ENCODE peak calls at places on chromosomes 12 and 14, in six cellular contexts. D is neuronal stem cell, S is spleen, W is ovary, Y is mesenchymal stem cell, G is Peyer's patch. E is an unnamed sample.

GRCh38 chr14:51540364-51540763 is 111.3 kb upstream of the FRMD6 start:
- DNase-seq in D (no peak), S (no peak), W (no peak), Y (peak; percentile 44), G (no peak), E (no peak)

GRCh38 chr12:110917467-110917866 is 2.9 kb downstream of the MYL2 start:
- DNase-seq in D (no peak), S (no peak), W (no peak), Y (peak; percentile 20), G (no peak), E (peak; percentile 35)

GRCh38 chr14:106883218-106883692 is 1356.9 kb downstream of the TMEM121 start:
- DNase-seq in D (no peak), S (peak; percentile 85), W (peak; percentile 51), Y (peak; percentile 22), G (no peak), E (peak; percentile 39)

GRCh38 chr14:71165650-71166049 is 258.4 kb downstream of the PCNX1 start:
- DNase-seq in D (no peak), S (no peak), W (no peak), Y (no peak), G (no peak), E (no peak)

GRCh38 chr12:25591132-25591531 is 38.0 kb upstream of the LMNTD1 start:
- DNase-seq in D (no peak), S (no peak), W (no peak), Y (peak; percentile 5), G (no peak), E (no peak)

GRCh38 chr12:85679296-85679695 is 156.9 kb downstream of the RASSF9 start:
- DNase-seq in D (no peak), S (no peak), W (no peak), Y (no peak), G (no peak), E (no peak)

GRCh38 chr12:4441355-4442330 is 4.0 kb downstream of the FGF6 start:
- DNase-seq in D (no peak), S (peak; percentile 48), W (no peak), Y (no peak), G (no peak), E (no peak)

GRCh38 chr14:51028851-51029754 is 65.8 kb downstream of the TRIM9 start:
- DNase-seq in D (no peak), S (no peak), W (no peak), Y (peak; percentile 3), G (no peak), E (no peak)

GRCh38 chr12:105485926-105486325 is 155.4 kb downstream of the C12orf75 start:
- DNase-seq in D (no peak), S (no peak), W (no peak), Y (peak; percentile 16), G (no peak), E (no peak)

GRCh38 chr12:92142251-92142896 is 3.3 kb downstream of the BTG1 start:
- DNase-seq in D (no peak), S (no peak), W (no peak), Y (no peak), G (no peak), E (no peak)

GRCh38 chr12:92143280-92143679 is 2.4 kb downstream of the BTG1 start:
- DNase-seq in D (no peak), S (no peak), W (no peak), Y (peak; percentile 13), G (no peak), E (no peak)

GRCh38 chr12:92139634-92140555 is 5.8 kb downstream of the BTG1 start:
- DNase-seq in D (no peak), S (no peak), W (no peak), Y (no peak), G (no peak), E (no peak)

GRCh38 chr12:92140919-92141536 is 4.6 kb downstream of the BTG1 start:
- DNase-seq in D (no peak), S (no peak), W (no peak), Y (peak; percentile 8), G (no peak), E (no peak)

GRCh38 chr12:92141585-92142244 is 3.9 kb downstream of the BTG1 start:
- DNase-seq in D (no peak), S (no peak), W (no peak), Y (peak; percentile 22), G (no peak), E (no peak)
- H3K4me3 ChIP-seq in D (peak overlapping the region; percentile 96), S (peak overlapping the region; percentile 73), W (peak overlapping the region; percentile 100), Y (peak overlapping the region; percentile 87), G (peak overlapping the region; percentile 96), E (peak overlapping the region; percentile 2)

GRCh38 chr12:75483411-75483810 is 2.9 kb downstream of the GLIPR1 start:
- DNase-seq in D (no peak), S (no peak), W (no peak), Y (no peak), G (no peak), E (no peak)
- H3K4me3 ChIP-seq in D (no peak overlapping the region), S (peak overlapping the region; percentile 77), W (no peak overlapping the region), Y (peak overlapping the region; percentile 87), G (peak overlapping the region; percentile 46), E (no peak overlapping the region)

GRCh38 chr14:69574266-69574953 is at the start of gene CCDC177:
- DNase-seq in D (peak; percentile 79), S (peak; percentile 89), W (peak; percentile 65), Y (peak; percentile 56), G (peak; percentile 56), E (peak; percentile 28)
- H3K4me3 ChIP-seq in D (peak within 1 kb of the TSS; percentile 80), S (peak within 1 kb of the TSS; percentile 69), W (no peak within 1 kb of the TSS), Y (peak within 1 kb of the TSS; percentile 47), G (peak within 1 kb of the TSS; percentile 25), E (peak within 1 kb of the TSS; percentile 61)

DNA sequence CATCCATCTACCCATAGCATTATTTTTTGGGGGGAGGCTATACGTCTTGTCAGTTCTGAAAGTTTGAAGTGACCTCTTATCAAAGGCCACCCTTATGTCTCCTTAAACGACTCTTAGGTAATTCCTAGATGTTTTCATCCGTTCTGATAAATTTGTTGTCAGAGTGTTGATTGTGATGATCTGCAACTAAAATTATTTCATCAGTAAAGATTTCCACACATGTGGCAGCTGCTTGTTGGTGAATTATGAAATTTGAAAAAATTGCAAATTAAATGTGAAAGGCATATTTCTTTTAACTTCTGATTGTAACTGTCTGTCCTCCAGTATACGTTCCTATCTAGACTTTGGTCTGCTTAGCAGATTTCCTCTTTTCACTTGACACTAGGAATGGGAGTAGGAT is 1.4 kb downstream of the ADIPOR2 start:
- DNase-seq in D (no peak), S (no peak), W (no peak), Y (no peak), G (no peak), E (no peak)
- H3K4me3 ChIP-seq in D (peak overlapping the region; percentile 54), S (peak overlapping the region; percentile 80), W (peak overlapping the region; percentile 100), Y (peak overlapping the region; percentile 90), G (peak overlapping the region; percentile 75), E (peak overlapping the region; percentile 92)

DNA sequence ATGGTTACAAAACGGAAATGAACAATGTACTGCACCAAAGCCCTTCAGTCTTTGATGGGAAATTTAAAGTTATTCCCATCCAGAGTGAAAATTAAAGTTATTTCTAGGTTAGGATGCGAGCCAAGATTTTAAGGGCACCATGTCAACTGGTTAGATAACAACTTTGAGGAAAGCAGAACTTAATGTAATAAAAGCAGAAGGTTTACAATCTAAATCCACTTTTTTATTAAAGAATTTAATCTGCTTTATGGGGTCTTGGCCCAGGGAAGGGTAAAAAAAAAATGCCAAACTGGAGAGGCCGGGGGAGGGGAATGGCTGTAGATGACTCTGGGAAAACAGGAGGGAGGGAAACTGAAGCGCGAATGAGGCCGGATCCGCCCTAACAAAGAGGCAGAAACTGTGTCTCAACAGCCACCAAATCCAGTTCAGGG is 108.2 kb upstream of the ATF7IP start:
- DNase-seq in D (no peak), S (no peak), W (peak; percentile 87), Y (no peak), G (no peak), E (no peak)
- H3K4me3 ChIP-seq in D (no peak overlapping the region), S (peak overlapping the region; percentile 44), W (peak overlapping the region; percentile 17), Y (peak overlapping the region; percentile 38), G (peak overlapping the region; percentile 25), E (peak overlapping the region; percentile 60)

GRCh38 chr12:98754095-98754494 is 109.0 kb downstream of the APAF1 start:
- DNase-seq in D (no peak), S (no peak), W (no peak), Y (peak; percentile 6), G (no peak), E (peak; percentile 67)
- H3K4me3 ChIP-seq in D (no peak overlapping the region), S (no peak overlapping the region), W (no peak overlapping the region), Y (no peak overlapping the region), G (no peak overlapping the region), E (no peak overlapping the region)

GRCh38 chr14:64114796-64115195 is 179.4 kb downstream of the ESR2 start:
- DNase-seq in D (no peak), S (no peak), W (no peak), Y (no peak), G (no peak), E (no peak)

GRCh38 chr14:64112859-64113258 is 181.3 kb downstream of the ESR2 start:
- DNase-seq in D (no peak), S (no peak), W (no peak), Y (no peak), G (no peak), E (no peak)

GRCh38 chr14:64115401-64115800 is 178.8 kb downstream of the ESR2 start:
- DNase-seq in D (no peak), S (no peak), W (no peak), Y (no peak), G (no peak), E (no peak)

GRCh38 chr14:64113279-64113678 is 180.9 kb downstream of the ESR2 start:
- DNase-seq in D (no peak), S (no peak), W (no peak), Y (no peak), G (no peak), E (no peak)

DNA sequence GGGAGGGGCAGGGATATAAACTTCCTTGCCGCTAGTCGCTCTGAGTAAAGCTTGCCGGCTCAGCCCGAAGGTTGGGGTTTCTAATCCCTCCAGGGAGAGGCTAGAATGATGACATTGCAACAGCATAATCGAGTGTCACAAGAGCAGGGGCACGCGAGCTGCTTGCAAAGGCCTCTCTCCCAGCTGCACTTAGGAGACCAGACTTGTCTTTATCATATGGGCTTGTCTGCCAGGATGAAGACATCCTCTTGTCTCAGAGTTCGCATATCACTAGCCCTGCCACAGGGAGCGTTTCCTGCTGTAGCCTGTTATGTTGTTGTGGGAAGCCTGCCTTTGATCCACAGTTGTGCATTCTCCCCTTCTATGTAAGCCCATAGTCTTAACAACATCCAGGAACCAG is 180.0 kb downstream of the ESR2 start:
- DNase-seq in D (no peak), S (no peak), W (no peak), Y (peak; percentile 64), G (no peak), E (no peak)
- H3K4me3 ChIP-seq in D (no peak overlapping the region), S (no peak overlapping the region), W (no peak overlapping the region), Y (no peak overlapping the region), G (peak overlapping the region; percentile 8), E (no peak overlapping the region)

DNA sequence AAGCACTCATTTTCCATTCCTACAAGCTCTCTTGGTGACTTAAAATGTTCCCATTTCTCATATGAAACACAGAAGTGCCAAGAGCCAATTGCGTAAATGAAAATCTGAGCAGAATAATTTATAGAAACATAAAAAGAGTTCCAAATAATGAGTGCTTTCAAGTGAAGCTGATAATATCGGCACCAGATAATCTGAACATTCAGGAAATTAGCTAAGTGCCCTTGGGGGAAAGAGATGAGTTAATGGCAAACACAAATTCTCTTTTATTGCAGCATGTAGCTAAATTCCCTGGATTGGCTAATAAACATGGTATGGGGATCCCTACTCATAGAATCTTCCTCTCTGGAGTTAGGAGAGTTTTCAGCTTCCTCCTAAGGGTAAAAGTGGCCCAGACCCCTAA is 46.7 kb downstream of the DAD1 start:
- DNase-seq in D (no peak), S (no peak), W (no peak), Y (no peak), G (no peak), E (no peak)
- H3K4me3 ChIP-seq in D (no peak overlapping the region), S (peak overlapping the region; percentile 49), W (no peak overlapping the region), Y (no peak overlapping the region), G (no peak overlapping the region), E (no peak overlapping the region)

GRCh38 chr14:104118006-104118844 is 20.2 kb upstream of the KIF26A start:
- DNase-seq in D (no peak), S (peak; percentile 62), W (peak; percentile 13), Y (no peak), G (no peak), E (no peak)
- H3K4me3 ChIP-seq in D (no peak overlapping the region), S (no peak overlapping the region), W (no peak overlapping the region), Y (no peak overlapping the region), G (peak overlapping the region; percentile 76), E (no peak overlapping the region)

E was measured in HepG2.